ENCODE peak calls at places on chromosomes 4 and X, in nine cellular contexts. Y is NCI-H1092; X is NCI-H226; P is CD8-positive, alpha-beta memory T cell; S is endothelial cell; L is AG04450; C is HFF-Myc; W is activated CD4-positive, alpha-beta memory T cell treated with anti-CD3 and anti-CD28 coated beads, Interleukin-2, amount 10 ng/mL, durations not matched to agents 7 days and 5 days; B is NCI-H2081. N is an unnamed sample.

GRCh38 chr4:55312491-55313101 is 33.4 kb upstream of the SRD5A3 start:
- DNase-seq in X (no peak), C (peak; percentile 66), B (peak; percentile 19), Y (no peak), W (peak; percentile 24), L (no peak), P (no peak), S (peak; percentile 39), N (peak; percentile 68)

GRCh38 chr4:138334346-138335016 is 92.3 kb upstream of the SLC7A11 start:
- DNase-seq in X (no peak), P (no peak), S (no peak), C (no peak), Y (no peak), L (no peak), B (no peak), W (no peak), N (no peak)

GRCh38 chr4:6893449-6894085 is 16.1 kb upstream of the TBC1D14 start:
- DNase-seq in P (no peak), C (no peak), X (no peak), W (no peak), B (no peak), S (no peak), Y (no peak), L (peak; percentile 55), N (peak; percentile 57)

GRCh38 chr4:680931-681645 is 6.7 kb downstream of the MYL5 start:
- DNase-seq in X (no peak), C (no peak), B (no peak), W (peak; percentile 67), Y (no peak), S (peak; percentile 57), P (peak; percentile 49), L (no peak), N (peak; percentile 80)

GRCh38 chr4:88280228-88280795 is 4.0 kb downstream of the PPM1K start:
- DNase-seq in X (no peak), L (no peak), W (no peak), P (no peak), S (no peak), C (no peak), B (no peak), Y (no peak), N (no peak)

GRCh38 chrX:31499120-31499519 is 427.3 kb upstream of the FTHL17 start:
- DNase-seq in X (peak; percentile 72), Y (no peak), S (no peak), L (no peak), B (no peak), W (no peak), C (peak; percentile 20), P (no peak), N (no peak)

GRCh38 chr4:22021116-22021515 is 72.5 kb upstream of the KCNIP4 start:
- DNase-seq in S (no peak), L (no peak), C (no peak), X (peak; percentile 76), W (no peak), P (no peak), Y (no peak), B (no peak), N (no peak)

GRCh38 chr4:38368612-38369011 is 295.4 kb upstream of the KLF3 start:
- DNase-seq in S (no peak), Y (no peak), X (peak; percentile 84), L (no peak), C (no peak), B (no peak), W (no peak), P (no peak), N (no peak)

GRCh38 chrX:112819013-112819635 is 21.5 kb downstream of the AMOT start:
- DNase-seq in X (no peak), C (no peak), Y (no peak), L (peak; percentile 64), S (no peak), W (no peak), P (no peak), B (no peak), N (no peak)